ENCODE peak calls at places on chromosome 5, in five cellular contexts. U is sciatic nerve, V is GM23338, O is neural crest cell, P is RPMI7951. S is an unnamed sample.

GRCh38 chr5:160357861-160358411 is 12.5 kb downstream of the C1QTNF2 start:
- DNase-seq in U (peak; percentile 67), V (no peak), O (no peak), P (no peak), S (no peak)

GRCh38 chr5:131754363-131754762 is 42.5 kb downstream of the FNIP1 start:
- DNase-seq in U (no peak), V (no peak), O (no peak), P (no peak), S (no peak)

GRCh38 chr5:135203593-135204036 is 169.6 kb upstream of the PITX1 start:
- DNase-seq in U (no peak), V (peak; percentile 59), O (no peak), P (peak; percentile 32), S (no peak)

GRCh38 chr5:177546262-177546741 is 8.1 kb downstream of the FAM193B start:
- DNase-seq in U (no peak), V (no peak), O (no peak), P (peak; percentile 99), S (peak; percentile 99)

GRCh38 chr5:23445573-23445972 is 61.8 kb upstream of the PRDM9 start:
- DNase-seq in U (no peak), V (no peak), O (no peak), P (no peak), S (no peak)

GRCh38 chr5:176700239-176700847 is 53.1 kb downstream of the TSPAN17 start:
- DNase-seq in U (no peak), V (peak; percentile 70), O (peak; percentile 16), P (no peak), S (no peak)

GRCh38 chr5:106288977-106289376 is 1381.8 kb downstream of the EFNA5 start:
- DNase-seq in U (no peak), V (no peak), O (no peak), P (peak; percentile 1), S (no peak)

GRCh38 chr5:178429156-178429468 is 161.1 kb downstream of the COL23A1 start:
- DNase-seq in U (no peak), V (no peak), O (no peak), P (no peak), S (no peak)

GRCh38 chr5:168826292-168826725 is 247.1 kb upstream of the PANK3 start:
- DNase-seq in U (no peak), V (no peak), O (no peak), P (no peak), S (no peak)

GRCh38 chr5:52840286-52841050 is 52.8 kb downstream of the ITGA1 start:
- DNase-seq in U (no peak), V (no peak), O (no peak), P (peak; percentile 39), S (no peak)

GRCh38 chr5:94614156-94614805 is 4.1 kb downstream of the KIAA0825 start:
- DNase-seq in U (no peak), V (no peak), O (no peak), P (no peak), S (no peak)

GRCh38 chr5:149357370-149358293 is at the start of gene PCYOX1L:
- DNase-seq in U (peak; percentile 96), V (peak; percentile 98), O (peak; percentile 83), P (peak; percentile 93), S (peak; percentile 76)

GRCh38 chr5:80090884-80091166 is 55.7 kb downstream of the THBS4 start:
- DNase-seq in U (no peak), V (peak; percentile 48), O (no peak), P (no peak), S (no peak)

GRCh38 chr5:71680510-71680909 is 38.6 kb upstream of the CARTPT start:
- DNase-seq in U (no peak), V (no peak), O (no peak), P (no peak), S (no peak)

GRCh38 chr5:139640432-139641115 is 7.6 kb upstream of the CXXC5 start:
- DNase-seq in U (peak; percentile 48), V (peak; percentile 53), O (no peak), P (no peak), S (no peak)

GRCh38 chr5:39986614-39987013 is 561.8 kb upstream of the DAB2 start:
- DNase-seq in U (no peak), V (no peak), O (no peak), P (no peak), S (no peak)

GRCh38 chr5:123476696-123477095 is 35.3 kb upstream of the CSNK1G3 start:
- DNase-seq in U (no peak), V (no peak), O (no peak), P (no peak), S (no peak)

GRCh38 chr5:163880307-163880706 is 374.9 kb downstream of the MAT2B start:
- DNase-seq in U (no peak), V (no peak), O (no peak), P (peak; percentile 11), S (no peak)

GRCh38 chr5:3009605-3010004 is 258.1 kb upstream of the IRX2 start:
- DNase-seq in U (no peak), V (no peak), O (no peak), P (no peak), S (no peak)

GRCh38 chr5:173318338-173318737 is 9.9 kb downstream of the STC2 start:
- DNase-seq in U (no peak), V (no peak), O (no peak), P (no peak), S (no peak)

GRCh38 chr5:157594237-157594636 is 18.7 kb upstream of the ADAM19 start:
- DNase-seq in U (no peak), V (no peak), O (no peak), P (no peak), S (no peak)

GRCh38 chr5:64229163-64229774 is 63.6 kb downstream of the RNF180 start:
- DNase-seq in U (no peak), V (peak; percentile 77), O (no peak), P (peak; percentile 17), S (peak; percentile 36)

GRCh38 chr5:61301820-61302563 is 30.1 kb upstream of the ZSWIM6 start:
- DNase-seq in U (no peak), V (no peak), O (no peak), P (peak; percentile 98), S (peak; percentile 97)

GRCh38 chr5:172891716-172892421 is 57.8 kb downstream of the ERGIC1 start:
- DNase-seq in U (no peak), V (no peak), O (no peak), P (no peak), S (no peak)

GRCh38 chr5:72255237-72255636 is 64.8 kb downstream of the MRPS27 start:
- DNase-seq in U (no peak), V (no peak), O (no peak), P (no peak), S (no peak)

GRCh38 chr5:149133795-149134777 is 7.2 kb upstream of the ABLIM3 start:
- DNase-seq in U (no peak), V (no peak), O (no peak), P (peak; percentile 99), S (peak; percentile 82)

GRCh38 chr5:126805108-126805507 is 28.2 kb downstream of the LMNB1 start:
- DNase-seq in U (no peak), V (no peak), O (no peak), P (peak; percentile 27), S (no peak)

GRCh38 chr5:96875805-96876291 is 452 bp upstream of the ERAP2 start:
- DNase-seq in U (no peak), V (no peak), O (no peak), P (peak; percentile 62), S (no peak)

GRCh38 chr5:180101451-180102105 is 30.0 kb upstream of the RNF130 start:
- DNase-seq in U (peak; percentile 46), V (no peak), O (no peak), P (no peak), S (no peak)

GRCh38 chr5:121478636-121479035 is 373.0 kb upstream of the FTMT start:
- DNase-seq in U (no peak), V (peak; percentile 72), O (no peak), P (no peak), S (no peak)

GRCh38 chr5:52582313-52582712 is 205.4 kb upstream of the ITGA1 start:
- DNase-seq in U (no peak), V (peak; percentile 48), O (no peak), P (peak; percentile 3), S (no peak)

GRCh38 chr5:39948867-39949468 is 524.2 kb upstream of the DAB2 start:
- DNase-seq in U (peak; percentile 64), V (peak; percentile 85), O (peak; percentile 51), P (peak; percentile 57), S (peak; percentile 49)

GRCh38 chr5:1668141-1668721 is 131.4 kb downstream of the MRPL36 start:
- DNase-seq in U (no peak), V (peak; percentile 62), O (no peak), P (no peak), S (no peak)

GRCh38 chr5:160486573-160486972 is 64.9 kb downstream of the PTTG1 start:
- DNase-seq in U (no peak), V (no peak), O (no peak), P (no peak), S (no peak)